ENCODE peak calls at places on chromosome 22, in eight cellular contexts. E is psoas muscle, S is stomach, I is glutamatergic neuron, V is dorsolateral prefrontal cortex, Z is fibroblast of lung, M is fibroblast of pulmonary artery, K is epithelial cell of proximal tubule. G is an unnamed sample.

GRCh38 chr22:28506207-28506606 is 173.4 kb downstream of the TTC28 start:
- DNase-seq in E (no peak), S (no peak), I (no peak), V (no peak), Z (no peak), M (no peak), K (no peak), G (no peak)

GRCh38 chr22:20622650-20623339 is 115.4 kb downstream of the MED15 start:
- DNase-seq in E (no peak), S (no peak), I (no peak), V (no peak), Z (no peak), M (no peak), K (no peak), G (no peak)

GRCh38 chr22:37907036-37907954 is 1.2 kb downstream of the MICALL1 start:
- DNase-seq in E (no peak), S (no peak), I (no peak), V (no peak), Z (no peak), M (peak), K (no peak), G (no peak)

GRCh38 chr22:35740616-35741015 is 22.9 kb downstream of the APOL5 start:
- DNase-seq in E (no peak), S (no peak), I (no peak), V (no peak), Z (no peak), M (no peak), K (no peak), G (no peak)

GRCh38 chr22:19578180-19579004 is 54.2 kb upstream of the CLDN5 start:
- DNase-seq in E (no peak), S (no peak), I (no peak), V (no peak), Z (no peak), M (no peak), K (no peak), G (no peak)

GRCh38 chr22:48491451-48491941 is 1336.2 kb downstream of the BRD1 start:
- DNase-seq in E (no peak), S (no peak), I (no peak), V (peak), Z (no peak), M (no peak), K (no peak), G (no peak)

GRCh38 chr22:25827415-25827814 is 85.4 kb downstream of the MYO18B start:
- DNase-seq in E (no peak), S (no peak), I (no peak), V (no peak), Z (no peak), M (no peak), K (no peak), G (no peak)

GRCh38 chr22:29072193-29072978 is 449 bp upstream of the KREMEN1 start:
- DNase-seq in E (peak), S (peak), I (peak), V (peak), Z (peak), M (peak), K (no peak), G (peak)

GRCh38 chr22:48403521-48403921 is 1424.2 kb downstream of the BRD1 start:
- DNase-seq in E (no peak), S (peak), I (no peak), V (no peak), Z (no peak), M (no peak), K (no peak), G (no peak)

GRCh38 chr22:20395897-20396287 is 1.9 kb downstream of the ZNF74 start:
- DNase-seq in E (no peak), S (no peak), I (no peak), V (no peak), Z (no peak), M (no peak), K (no peak), G (no peak)

GRCh38 chr22:19802001-19802880 is 41.7 kb downstream of the TBX1 start:
- DNase-seq in E (no peak), S (no peak), I (peak), V (no peak), Z (no peak), M (no peak), K (no peak), G (no peak)

GRCh38 chr22:37153901-37154300 is 4.2 kb upstream of the IL2RB start:
- DNase-seq in E (no peak), S (no peak), I (no peak), V (no peak), Z (no peak), M (no peak), K (no peak), G (no peak)

GRCh38 chr22:27139935-27140493 is 482.6 kb downstream of the MIAT start:
- DNase-seq in E (no peak), S (no peak), I (no peak), V (no peak), Z (peak), M (peak), K (no peak), G (peak)

GRCh38 chr22:31891366-31892079 is 52.8 kb upstream of the YWHAH start:
- DNase-seq in E (no peak), S (no peak), I (no peak), V (no peak), Z (no peak), M (no peak), K (peak), G (no peak)

GRCh38 chr22:37089451-37089850 is 20.1 kb downstream of the TMPRSS6 start:
- DNase-seq in E (no peak), S (no peak), I (no peak), V (no peak), Z (no peak), M (peak), K (no peak), G (no peak)

GRCh38 chr22:17797721-17798559 is 23.7 kb upstream of the BID start:
- DNase-seq in E (no peak), S (no peak), I (no peak), V (no peak), Z (no peak), M (no peak), K (no peak), G (no peak)

GRCh38 chr22:19289475-19290161 is 1.9 kb downstream of the CLTCL1 start:
- DNase-seq in E (no peak), S (no peak), I (no peak), V (no peak), Z (peak), M (peak), K (no peak), G (no peak)

GRCh38 chr22:20531404-20532181 is 24.2 kb downstream of the MED15 start:
- DNase-seq in E (peak), S (peak), I (no peak), V (peak), Z (peak), M (peak), K (no peak), G (no peak)

GRCh38 chr22:18023509-18024275 is 669 bp downstream of the MICAL3 start:
- DNase-seq in E (peak), S (peak), I (peak), V (peak), Z (peak), M (peak), K (no peak), G (peak)

GRCh38 chr22:37225481-37225880 is 13.2 kb upstream of the SSTR3 start:
- DNase-seq in E (no peak), S (no peak), I (no peak), V (no peak), Z (no peak), M (no peak), K (no peak), G (no peak)

GRCh38 chr22:36221799-36222751 is 17.3 kb downstream of the APOL2 start:
- DNase-seq in E (peak), S (peak), I (peak), V (no peak), Z (peak), M (peak), K (no peak), G (peak)

GRCh38 chr22:26139320-26139719 is 29.9 kb upstream of the SEZ6L start:
- DNase-seq in E (no peak), S (no peak), I (no peak), V (peak), Z (no peak), M (no peak), K (no peak), G (no peak)

GRCh38 chr22:50169774-50170341 is 673 bp upstream of the PANX2 start:
- DNase-seq in E (peak), S (peak), I (no peak), V (no peak), Z (no peak), M (peak), K (no peak), G (peak)

GRCh38 chr22:19109198-19110063 is 12.8 kb downstream of the DGCR2 start:
- DNase-seq in E (no peak), S (peak), I (no peak), V (no peak), Z (peak), M (peak), K (no peak), G (no peak)

GRCh38 chr22:43226368-43226979 is 39.5 kb upstream of the TTLL12 start:
- DNase-seq in E (no peak), S (no peak), I (peak), V (no peak), Z (peak), M (peak), K (no peak), G (peak)

GRCh38 chr22:41469218-41469851 is 418 bp downstream of the ACO2 start:
- DNase-seq in E (peak), S (peak), I (no peak), V (no peak), Z (no peak), M (no peak), K (no peak), G (no peak)

GRCh38 chr22:48588881-48589450 is 1238.7 kb downstream of the BRD1 start:
- DNase-seq in E (no peak), S (no peak), I (no peak), V (no peak), Z (no peak), M (no peak), K (no peak), G (no peak)

GRCh38 chr22:19923914-19924513 is 17.6 kb upstream of the COMT start:
- DNase-seq in E (no peak), S (no peak), I (no peak), V (no peak), Z (no peak), M (no peak), K (no peak), G (no peak)

GRCh38 chr22:19614546-19614884 is 90.3 kb upstream of the CLDN5 start:
- DNase-seq in E (no peak), S (no peak), I (no peak), V (no peak), Z (no peak), M (no peak), K (no peak), G (no peak)

GRCh38 chr22:18000441-18001039 is 23.8 kb downstream of the MICAL3 start:
- DNase-seq in E (peak), S (no peak), I (peak), V (no peak), Z (no peak), M (no peak), K (no peak), G (peak)

GRCh38 chr22:17106161-17106784 is 14.9 kb downstream of the TMEM121B start:
- DNase-seq in E (no peak), S (no peak), I (no peak), V (no peak), Z (no peak), M (no peak), K (no peak), G (no peak)

GRCh38 chr22:50703726-50704509 is 31.3 kb downstream of the SHANK3 start:
- DNase-seq in E (no peak), S (no peak), I (peak), V (peak), Z (no peak), M (no peak), K (no peak), G (no peak)

GRCh38 chr22:40281717-40282116 is 64.6 kb upstream of the ADSL start:
- DNase-seq in E (no peak), S (no peak), I (no peak), V (no peak), Z (no peak), M (no peak), K (no peak), G (no peak)

GRCh38 chr22:38316340-38317236 is 645 bp downstream of the CSNK1E start:
- DNase-seq in E (peak), S (peak), I (peak), V (peak), Z (peak), M (peak), K (no peak), G (peak)

GRCh38 chr22:29512031-29512430 is 32.0 kb downstream of the NEFH start:
- DNase-seq in E (no peak), S (no peak), I (no peak), V (no peak), Z (no peak), M (no peak), K (no peak), G (no peak)

GRCh38 chr22:19376971-19377370 is 54.6 kb downstream of the HIRA start:
- DNase-seq in E (no peak), S (no peak), I (no peak), V (no peak), Z (no peak), M (no peak), K (no peak), G (no peak)

GRCh38 chr22:32992821-32993220 is 65.4 kb downstream of the SYN3 start:
- DNase-seq in E (no peak), S (no peak), I (no peak), V (no peak), Z (no peak), M (no peak), K (no peak), G (no peak)

GRCh38 chr22:32995335-32995734 is 62.8 kb downstream of the SYN3 start:
- DNase-seq in E (no peak), S (no peak), I (no peak), V (no peak), Z (no peak), M (no peak), K (no peak), G (no peak)

GRCh38 chr22:32994921-32995320 is 63.3 kb downstream of the SYN3 start:
- DNase-seq in E (no peak), S (no peak), I (no peak), V (no peak), Z (no peak), M (no peak), K (no peak), G (no peak)

GRCh38 chr22:32996276-32996675 is 61.9 kb downstream of the SYN3 start:
- DNase-seq in E (no peak), S (no peak), I (no peak), V (no peak), Z (no peak), M (no peak), K (no peak), G (no peak)

DNA sequence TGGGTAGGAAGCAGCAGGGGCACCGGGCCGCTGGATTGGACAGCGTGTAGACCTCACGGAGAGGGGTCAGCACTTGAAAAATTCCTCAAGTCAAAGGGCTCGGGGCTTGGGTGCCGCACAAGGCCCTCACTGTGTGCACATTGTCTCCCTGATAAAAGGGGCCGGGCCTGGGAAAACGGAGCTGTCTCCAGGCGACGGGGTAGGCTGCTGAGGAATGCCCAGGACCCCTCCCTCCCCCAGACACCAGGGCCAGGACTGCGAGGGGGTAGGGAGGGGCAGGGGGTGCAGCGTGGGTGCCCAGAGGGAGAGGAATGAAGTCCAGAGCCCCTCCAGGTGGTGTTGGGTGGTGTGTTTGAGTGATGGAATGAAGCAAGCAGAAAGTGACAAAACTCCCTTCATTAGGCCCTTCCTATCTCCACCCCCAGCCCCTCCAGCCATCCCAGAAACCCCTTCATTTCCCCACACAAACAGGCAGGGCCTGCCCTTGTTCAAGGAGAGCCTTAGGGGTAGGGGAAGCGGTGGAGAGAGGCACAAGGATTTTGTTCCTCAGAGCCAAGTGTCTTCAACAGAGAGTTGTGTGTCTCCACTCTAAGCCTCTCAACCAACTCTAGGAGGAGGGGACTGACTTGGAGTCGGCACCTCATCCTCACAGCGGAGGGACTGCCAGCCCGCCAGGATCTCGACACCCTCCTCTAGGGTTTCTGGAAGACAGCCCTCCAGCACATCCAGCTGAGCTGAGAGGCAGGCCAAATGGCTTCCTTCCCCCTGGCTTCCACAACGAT is 63.9 kb downstream of the SYN3 start:
- DNase-seq in E (peak), S (no peak), I (no peak), V (peak), Z (no peak), M (no peak), K (no peak), G (no peak)
- TF ChIP-seq CTCF in E (no peak), S (no peak), I (no peak), V (no peak), Z (no peak), M (no peak), K (no peak), G (no peak)

DNA sequence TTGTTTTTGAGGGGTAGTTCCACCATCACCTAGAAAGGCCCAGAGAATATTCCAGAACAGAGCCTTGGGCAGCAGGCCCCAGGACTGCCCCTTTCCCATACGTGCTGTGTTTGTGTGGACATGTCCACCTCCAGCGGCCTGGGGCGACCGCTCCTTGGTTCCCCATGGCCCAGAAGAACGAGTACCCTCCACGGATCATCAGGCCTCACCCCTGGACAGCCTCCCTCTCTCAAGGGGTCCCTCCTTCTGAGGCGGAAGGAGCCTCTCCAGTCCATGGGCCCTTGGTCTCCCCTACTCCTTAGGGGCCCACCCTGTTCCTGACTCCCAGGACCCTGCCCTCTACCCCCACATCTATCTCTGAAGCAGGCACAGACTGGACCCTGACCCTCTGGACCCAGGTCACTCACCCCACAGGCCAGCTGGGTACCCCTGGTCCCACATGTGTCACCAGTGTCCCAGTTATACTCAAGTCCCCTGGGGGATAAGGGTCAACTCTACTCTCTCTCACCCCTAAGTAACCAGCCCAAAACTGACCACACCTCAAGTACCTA is 32.6 kb downstream of the IGLL5 start:
- DNase-seq in E (no peak), S (no peak), I (no peak), V (no peak), Z (no peak), M (no peak), K (no peak), G (no peak)
- TF ChIP-seq CTCF in E (no peak), S (no peak), I (no peak), V (no peak), Z (no peak), M (no peak), K (no peak), G (no peak)

DNA sequence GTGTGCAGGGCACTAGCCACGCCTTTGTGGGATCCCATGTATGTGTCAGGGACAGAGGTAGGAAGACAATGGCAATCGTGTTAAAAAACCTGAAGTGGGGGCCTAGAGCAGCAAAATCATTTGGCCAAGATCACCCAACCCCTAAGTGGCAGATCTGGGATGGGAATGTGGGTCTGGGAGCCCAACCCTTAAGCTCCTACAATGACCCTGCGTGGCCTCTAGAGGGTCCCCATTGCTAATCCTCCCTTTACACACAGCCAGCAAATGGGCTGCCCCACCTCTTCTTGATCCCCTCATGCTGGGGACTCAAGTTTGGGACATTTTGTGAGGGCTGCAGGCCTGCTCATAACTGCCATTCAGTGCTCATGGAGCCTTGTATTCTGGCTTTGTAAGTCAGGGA is 73.2 kb upstream of the SUSD2 start:
- DNase-seq in E (no peak), S (no peak), I (no peak), V (no peak), Z (no peak), M (no peak), K (no peak), G (no peak)
- TF ChIP-seq CTCF in E (no peak), S (no peak), I (no peak), V (no peak), Z (no peak), M (no peak), K (no peak), G (no peak)

GRCh38 chr22:46995501-46996360 is 233.3 kb downstream of the TBC1D22A start:
- DNase-seq in E (no peak), S (no peak), I (no peak), V (no peak), Z (no peak), M (no peak), K (no peak), G (no peak)
- TF ChIP-seq CTCF in E (no peak), S (no peak), I (no peak), V (no peak), Z (no peak), M (no peak), K (no peak), G (no peak)

GRCh38 chr22:30606455-30607299 is at the start of gene TCN2:
- DNase-seq in E (peak), S (peak), I (peak), V (peak), Z (peak), M (peak), K (peak), G (peak)
- TF ChIP-seq CTCF in E (no peak), S (no peak), I (no peak), V (no peak), Z (no peak), M (no peak), K (no peak), G (no peak)